ENCODE peak calls at places on chromosome 21, in four cellular contexts. U is HAP-1, T is cardiac muscle cell, R is mesendoderm. Q is an unnamed sample.
A peak's percentile ranks its signal among the peaks of the same experiment; 100 is the strongest.

GRCh38 chr21:32371913-32372314 is 20.9 kb downstream of the URB1 start:
- DNase-seq in U (no peak), T (no peak), R (no peak), Q (no peak)

GRCh38 chr21:29307718-29308455 is 9.2 kb downstream of the BACH1 start:
- DNase-seq in U (no peak), T (no peak), R (no peak), Q (no peak)

GRCh38 chr21:38468989-38469388 is 29.3 kb downstream of the ERG start:
- DNase-seq in U (no peak), T (no peak), R (no peak), Q (no peak)

GRCh38 chr21:30582850-30583249 is 7.3 kb downstream of the KRTAP22-2 start:
- DNase-seq in U (no peak), T (no peak), R (no peak), Q (no peak)

GRCh38 chr21:7952648-7953047 is 2568.7 kb upstream of the TPTE start:
- DNase-seq in U (no peak), T (no peak), R (no peak), Q (no peak)

GRCh38 chr21:45465611-45466329 is 60.8 kb downstream of the COL18A1 start:
- DNase-seq in U (no peak), T (no peak), R (no peak), Q (no peak)

GRCh38 chr21:24727803-24728425 is 879.4 kb downstream of the MRPL39 start:
- DNase-seq in U (no peak), T (no peak), R (peak; percentile 12), Q (no peak)

GRCh38 chr21:45559216-45560105 is 17.2 kb upstream of the SLC19A1 start:
- DNase-seq in U (no peak), T (no peak), R (no peak), Q (no peak)

GRCh38 chr21:33514234-33514633 is 22.7 kb upstream of the DNAJC28 start:
- DNase-seq in U (no peak), T (no peak), R (no peak), Q (no peak)

GRCh38 chr21:45283019-45283610 is 4.6 kb downstream of the POFUT2 start:
- DNase-seq in U (no peak), T (no peak), R (no peak), Q (no peak)

GRCh38 chr21:39430457-39430856 is 15.1 kb downstream of the LCA5L start:
- DNase-seq in U (peak; percentile 53), T (peak; percentile 58), R (peak; percentile 81), Q (no peak)

GRCh38 chr21:18164933-18165332 is 79.7 kb upstream of the CHODL start:
- DNase-seq in U (no peak), T (no peak), R (peak; percentile 32), Q (no peak)

GRCh38 chr21:33374080-33374873 is 28.9 kb upstream of the IFNGR2 start:
- DNase-seq in U (peak; percentile 36), T (peak; percentile 29), R (peak; percentile 48), Q (peak; percentile 60)

GRCh38 chr21:27677547-27677946 is 710.7 kb upstream of the ADAMTS5 start:
- DNase-seq in U (no peak), T (no peak), R (no peak), Q (no peak)

GRCh38 chr21:22200378-22201092 is 1202.3 kb downstream of the NCAM2 start:
- DNase-seq in U (no peak), T (peak; percentile 5), R (no peak), Q (no peak)

GRCh38 chr21:37459575-37459974 is 93.0 kb downstream of the DYRK1A start:
- DNase-seq in U (no peak), T (no peak), R (no peak), Q (no peak)

GRCh38 chr21:14587266-14587665 is 41.2 kb upstream of the SAMSN1 start:
- DNase-seq in U (no peak), T (no peak), R (no peak), Q (no peak)

GRCh38 chr21:39849014-39849655 is 18.1 kb upstream of the PCP4 start:
- DNase-seq in U (no peak), T (no peak), R (no peak), Q (no peak)

GRCh38 chr21:40143822-40144525 is 276.7 kb downstream of the PCP4 start:
- DNase-seq in U (peak; percentile 4), T (peak; percentile 79), R (peak; percentile 52), Q (peak; percentile 34)

GRCh38 chr21:33975548-33976081 is 60.0 kb upstream of the ATP5PO start:
- DNase-seq in U (no peak), T (no peak), R (peak; percentile 26), Q (peak; percentile 37)

GRCh38 chr21:43721939-43722338 is 3.0 kb downstream of the PDXK start:
- DNase-seq in U (no peak), T (no peak), R (no peak), Q (no peak)
- H3K4me3 ChIP-seq in U (no peak overlapping the region), T (no peak overlapping the region), R (no peak overlapping the region), Q (no peak overlapping the region)

GRCh38 chr21:41764558-41765392 is 2.1 kb downstream of the RIPK4 start:
- DNase-seq in U (no peak), T (no peak), R (no peak), Q (no peak)

GRCh38 chr21:41762753-41763152 is 4.1 kb downstream of the RIPK4 start:
- DNase-seq in U (no peak), T (no peak), R (no peak), Q (no peak)

GRCh38 chr21:41763398-41763931 is 3.4 kb downstream of the RIPK4 start:
- DNase-seq in U (no peak), T (peak; percentile 48), R (peak; percentile 65), Q (no peak)

GRCh38 chr21:41765393-41765950 is 1.4 kb downstream of the RIPK4 start:
- DNase-seq in U (no peak), T (no peak), R (no peak), Q (no peak)

GRCh38 chr21:41763996-41764395 is 2.9 kb downstream of the RIPK4 start:
- DNase-seq in U (no peak), T (no peak), R (no peak), Q (no peak)
- H3K4me3 ChIP-seq in U (no peak overlapping the region), T (no peak overlapping the region), R (no peak overlapping the region), Q (no peak overlapping the region)

DNA sequence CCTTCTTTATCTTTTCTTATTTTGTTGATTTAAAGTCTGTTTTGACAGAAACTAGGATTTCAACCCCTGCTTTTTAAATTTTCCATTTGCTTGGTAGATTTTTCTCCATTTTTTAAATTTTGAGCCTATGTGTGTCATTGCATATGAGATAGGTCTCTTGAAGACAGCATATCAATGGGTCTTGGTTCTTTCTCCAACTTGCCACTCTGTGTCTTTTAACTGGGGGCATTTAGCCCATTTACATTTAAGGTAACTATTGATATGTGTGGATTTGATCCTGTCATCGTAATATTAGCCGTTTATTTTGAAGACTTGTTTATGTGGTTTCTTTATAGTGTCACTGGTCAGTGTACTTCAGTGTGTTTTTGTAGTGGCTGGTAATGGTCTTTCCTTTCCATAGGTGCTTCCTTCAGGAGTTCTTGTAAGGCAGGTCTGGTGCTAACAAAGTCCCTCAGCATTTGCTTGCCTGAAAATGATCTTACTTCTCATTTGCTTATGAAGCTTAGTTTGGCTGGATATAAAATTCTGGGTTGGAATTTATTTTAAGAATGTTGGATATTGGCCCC is 223.9 kb downstream of the USP25 start:
- DNase-seq in U (no peak), T (no peak), R (no peak), Q (no peak)
- H3K4me3 ChIP-seq in U (no peak overlapping the region), T (no peak overlapping the region), R (no peak overlapping the region), Q (no peak overlapping the region)

DNA sequence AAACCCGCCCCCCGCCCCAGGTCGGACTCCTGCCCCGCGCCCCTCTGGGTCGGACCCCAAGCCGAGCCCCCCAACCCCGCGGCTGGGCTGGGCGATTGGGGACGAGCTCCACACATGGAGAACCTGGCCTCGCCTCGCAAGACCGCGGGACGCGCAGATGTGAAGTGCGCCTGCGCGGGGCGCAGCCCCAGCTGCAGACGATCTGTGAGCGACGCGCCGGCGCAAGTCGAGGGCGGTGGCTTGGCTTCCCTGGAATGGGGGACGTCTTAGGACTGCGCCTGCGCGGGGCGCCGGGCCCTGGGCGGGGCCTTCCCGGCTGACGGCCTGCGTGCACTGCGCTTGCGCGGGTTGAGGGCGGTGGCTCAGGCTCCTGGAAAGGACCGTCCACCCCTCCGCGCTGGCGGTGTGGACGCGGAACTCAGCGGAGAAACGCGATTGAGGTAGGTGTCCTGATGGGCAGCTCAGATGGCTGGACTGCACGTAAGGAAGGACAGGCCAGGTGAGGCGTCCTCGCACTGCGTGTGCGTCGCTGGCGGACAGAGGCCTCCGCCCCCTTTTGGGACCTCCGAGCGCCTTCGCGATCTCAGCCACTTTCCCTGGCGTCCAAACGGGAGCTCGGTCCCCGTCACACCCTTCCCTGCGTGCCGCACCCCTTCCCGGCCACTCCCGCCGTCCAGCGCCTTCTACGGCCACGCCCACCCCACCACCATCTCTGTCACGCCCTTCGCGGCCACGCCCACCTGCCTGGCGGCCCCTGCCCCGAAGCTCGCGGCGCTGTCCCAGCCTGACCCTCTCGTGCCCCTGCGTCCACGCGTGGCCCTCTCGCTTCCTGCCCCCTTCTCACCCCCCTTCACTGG is at the start of gene PRMT2:
- DNase-seq in U (peak; percentile 90), T (peak; percentile 98), R (peak; percentile 97), Q (peak; percentile 94)
- H3K4me3 ChIP-seq in U (peak within 1 kb of the TSS; percentile 70), T (peak within 1 kb of the TSS; percentile 71), R (peak within 1 kb of the TSS; percentile 100), Q (peak within 1 kb of the TSS; percentile 81)

GRCh38 chr21:9738527-9738926 is 782.9 kb upstream of the TPTE start:
- DNase-seq in U (no peak), T (no peak), R (no peak), Q (no peak)
- H3K4me3 ChIP-seq in U (no peak overlapping the region), T (no peak overlapping the region), R (peak overlapping the region; percentile 23), Q (no peak overlapping the region)

GRCh38 chr21:26127918-26128317 is 42.7 kb downstream of the APP start:
- DNase-seq in U (no peak), T (no peak), R (no peak), Q (no peak)

GRCh38 chr21:26124896-26125295 is 45.7 kb downstream of the APP start:
- DNase-seq in U (no peak), T (peak; percentile 50), R (no peak), Q (no peak)

GRCh38 chr21:26126168-26126553 is 44.4 kb downstream of the APP start:
- DNase-seq in U (no peak), T (no peak), R (peak; percentile 46), Q (no peak)

GRCh38 chr21:26125433-26126167 is 45.0 kb downstream of the APP start:
- DNase-seq in U (peak; percentile 45), T (no peak), R (peak; percentile 34), Q (no peak)

GRCh38 chr21:26127073-26127814 is 43.3 kb downstream of the APP start:
- DNase-seq in U (no peak), T (no peak), R (no peak), Q (no peak)
- H3K4me3 ChIP-seq in U (no peak overlapping the region), T (no peak overlapping the region), R (no peak overlapping the region), Q (no peak overlapping the region)

GRCh38 chr21:19621837-19622496 is 1218.4 kb upstream of the TMPRSS15 start:
- DNase-seq in U (no peak), T (peak; percentile 14), R (peak; percentile 1), Q (no peak)
- H3K4me3 ChIP-seq in U (no peak overlapping the region), T (no peak overlapping the region), R (no peak overlapping the region), Q (no peak overlapping the region)